ENCODE peak calls at places on chromosomes 11 and 22, in seven cellular contexts. D, F, G, A, C, U and T are unnamed samples.

GRCh38 chr11:30025396-30026139 is 8.7 kb upstream of the KCNA4 start:
- DNase-seq in U (no peak), A (no peak), D (no peak), F (no peak), G (no peak), C (no peak), T (no peak)

GRCh38 chr11:134925432-134925831 is 513.4 kb upstream of the B3GAT1 start:
- DNase-seq in C (no peak), U (no peak), F (no peak), G (no peak), A (no peak), D (no peak), T (no peak)

GRCh38 chr11:35173011-35173511 is 34.1 kb downstream of the CD44 start:
- DNase-seq in F (peak), D (no peak), U (no peak), A (peak), C (peak), G (no peak), T (peak)

GRCh38 chr11:66266378-66267038 is 1.9 kb upstream of the RAB1B start:
- DNase-seq in F (no peak), D (no peak), A (no peak), U (no peak), C (no peak), G (no peak), T (no peak)

GRCh38 chr11:83702795-83703194 is 416.6 kb upstream of the CCDC90B start:
- DNase-seq in U (no peak), F (no peak), C (no peak), A (no peak), G (no peak), D (no peak), T (no peak)

GRCh38 chr22:43862074-43862881 is at the start of gene SULT4A1:
- DNase-seq in F (peak), D (peak), C (no peak), U (no peak), G (no peak), A (no peak), T (no peak)

GRCh38 chr11:9708544-9708943 is 44.7 kb downstream of the SWAP70 start:
- DNase-seq in A (no peak), G (no peak), D (no peak), U (no peak), F (peak), C (no peak), T (no peak)

GRCh38 chr11:77207019-77207485 is 79.0 kb downstream of the MYO7A start:
- DNase-seq in D (no peak), U (no peak), A (no peak), C (no peak), G (no peak), F (no peak), T (no peak)

GRCh38 chr11:112228706-112229105 is 2.5 kb downstream of the PTS start:
- DNase-seq in A (no peak), F (no peak), G (no peak), D (no peak), U (no peak), C (no peak), T (no peak)

GRCh38 chr11:106304274-106304673 is 226.8 kb downstream of the AASDHPPT start:
- DNase-seq in F (peak), D (no peak), U (peak), A (peak), G (no peak), C (no peak), T (no peak)

GRCh38 chr22:37663521-37664140 is 5.1 kb downstream of the PDXP start:
- DNase-seq in U (peak), F (no peak), G (no peak), A (peak), C (no peak), D (no peak), T (no peak)

GRCh38 chr22:28103596-28103995 is 184.5 kb upstream of the PITPNB start:
- DNase-seq in C (no peak), U (no peak), F (peak), A (peak), G (no peak), D (no peak), T (no peak)